ENCODE peak calls at places on chromosomes 1 and 21, in eight cellular contexts. One of them, this sample, is unnamed.

GRCh38 chr1:166839600-166840308 is 479 bp downstream of the POGK start:
- DNase-seq in fibroblast of pulmonary artery: peak; percentile 16
- DNase-seq in endodermal cell: peak; percentile 85
- DNase-seq in lung microvascular endothelial cell: peak; percentile 31
- DNase-seq in EH: peak; percentile 49
- DNase-seq in tibial nerve: no peak
- DNase-seq in NCI-H226: peak; percentile 43
- DNase-seq in activated T-cell treated with anti-CD3 and anti-CD28 coated beads, Interleukin-2, amount 50 U/mL, for 72 hours: peak; percentile 61
- DNase-seq in this sample: peak; percentile 33

GRCh38 chr1:84862810-84863251 is 30.2 kb downstream of the LPAR3 start:
- DNase-seq in fibroblast of pulmonary artery: no peak
- DNase-seq in endodermal cell: no peak
- DNase-seq in lung microvascular endothelial cell: no peak
- DNase-seq in EH: no peak
- DNase-seq in tibial nerve: no peak
- DNase-seq in NCI-H226: no peak
- DNase-seq in activated T-cell treated with anti-CD3 and anti-CD28 coated beads, Interleukin-2, amount 50 U/mL, for 72 hours: peak; percentile 29
- DNase-seq in this sample: no peak

GRCh38 chr1:228004887-228005462 is 1.8 kb upstream of the WNT3A start:
- DNase-seq in fibroblast of pulmonary artery: no peak
- DNase-seq in endodermal cell: peak; percentile 77
- DNase-seq in lung microvascular endothelial cell: no peak
- DNase-seq in EH: no peak
- DNase-seq in tibial nerve: no peak
- DNase-seq in NCI-H226: no peak
- DNase-seq in activated T-cell treated with anti-CD3 and anti-CD28 coated beads, Interleukin-2, amount 50 U/mL, for 72 hours: no peak
- DNase-seq in this sample: no peak

GRCh38 chr1:3391711-3392110 is 62.8 kb upstream of the ARHGEF16 start:
- DNase-seq in fibroblast of pulmonary artery: no peak
- DNase-seq in endodermal cell: peak; percentile 70
- DNase-seq in lung microvascular endothelial cell: no peak
- DNase-seq in EH: no peak
- DNase-seq in tibial nerve: no peak
- DNase-seq in NCI-H226: no peak
- DNase-seq in activated T-cell treated with anti-CD3 and anti-CD28 coated beads, Interleukin-2, amount 50 U/mL, for 72 hours: no peak
- DNase-seq in this sample: no peak

GRCh38 chr1:89887270-89887669 is 66.4 kb downstream of the LRRC8D start:
- DNase-seq in fibroblast of pulmonary artery: peak; percentile 64
- DNase-seq in endodermal cell: no peak
- DNase-seq in lung microvascular endothelial cell: peak; percentile 66
- DNase-seq in EH: peak; percentile 54
- DNase-seq in tibial nerve: no peak
- DNase-seq in NCI-H226: peak; percentile 15
- DNase-seq in activated T-cell treated with anti-CD3 and anti-CD28 coated beads, Interleukin-2, amount 50 U/mL, for 72 hours: no peak
- DNase-seq in this sample: no peak

GRCh38 chr21:40102682-40103081 is 235.4 kb downstream of the PCP4 start:
- DNase-seq in fibroblast of pulmonary artery: no peak
- DNase-seq in endodermal cell: no peak
- DNase-seq in lung microvascular endothelial cell: no peak
- DNase-seq in EH: no peak
- DNase-seq in tibial nerve: no peak
- DNase-seq in NCI-H226: no peak
- DNase-seq in activated T-cell treated with anti-CD3 and anti-CD28 coated beads, Interleukin-2, amount 50 U/mL, for 72 hours: no peak
- DNase-seq in this sample: no peak

GRCh38 chr1:42742617-42743301 is 2.7 kb upstream of the CLDN19 start:
- DNase-seq in fibroblast of pulmonary artery: no peak
- DNase-seq in endodermal cell: no peak
- DNase-seq in lung microvascular endothelial cell: no peak
- DNase-seq in EH: no peak
- DNase-seq in tibial nerve: no peak
- DNase-seq in NCI-H226: no peak
- DNase-seq in activated T-cell treated with anti-CD3 and anti-CD28 coated beads, Interleukin-2, amount 50 U/mL, for 72 hours: no peak
- DNase-seq in this sample: no peak

GRCh38 chr1:94050263-94050662 is 70.7 kb downstream of the ABCA4 start:
- DNase-seq in fibroblast of pulmonary artery: no peak
- DNase-seq in endodermal cell: no peak
- DNase-seq in lung microvascular endothelial cell: no peak
- DNase-seq in EH: peak; percentile 42
- DNase-seq in tibial nerve: no peak
- DNase-seq in NCI-H226: peak; percentile 33
- DNase-seq in activated T-cell treated with anti-CD3 and anti-CD28 coated beads, Interleukin-2, amount 50 U/mL, for 72 hours: no peak
- DNase-seq in this sample: no peak

GRCh38 chr1:156440689-156441437 is 59.7 kb downstream of the MEF2D start:
- DNase-seq in fibroblast of pulmonary artery: no peak
- DNase-seq in endodermal cell: peak; percentile 51
- DNase-seq in lung microvascular endothelial cell: no peak
- DNase-seq in EH: no peak
- DNase-seq in tibial nerve: no peak
- DNase-seq in NCI-H226: no peak
- DNase-seq in activated T-cell treated with anti-CD3 and anti-CD28 coated beads, Interleukin-2, amount 50 U/mL, for 72 hours: no peak
- DNase-seq in this sample: no peak

GRCh38 chr1:210397681-210398080 is 69.0 kb downstream of the HHAT start:
- DNase-seq in fibroblast of pulmonary artery: no peak
- DNase-seq in endodermal cell: no peak
- DNase-seq in lung microvascular endothelial cell: no peak
- DNase-seq in EH: no peak
- DNase-seq in tibial nerve: no peak
- DNase-seq in NCI-H226: no peak
- DNase-seq in activated T-cell treated with anti-CD3 and anti-CD28 coated beads, Interleukin-2, amount 50 U/mL, for 72 hours: no peak
- DNase-seq in this sample: no peak

GRCh38 chr1:54273092-54273836 is 73.3 kb downstream of the MRPL37 start:
- DNase-seq in fibroblast of pulmonary artery: peak; percentile 72
- DNase-seq in endodermal cell: peak; percentile 78
- DNase-seq in lung microvascular endothelial cell: peak; percentile 91
- DNase-seq in EH: peak; percentile 92
- DNase-seq in tibial nerve: peak; percentile 61
- DNase-seq in NCI-H226: peak; percentile 82
- DNase-seq in activated T-cell treated with anti-CD3 and anti-CD28 coated beads, Interleukin-2, amount 50 U/mL, for 72 hours: no peak
- DNase-seq in this sample: peak; percentile 75

GRCh38 chr1:85707990-85708825 is at the start of gene ZNHIT6:
- DNase-seq in fibroblast of pulmonary artery: peak; percentile 98
- DNase-seq in endodermal cell: peak; percentile 97
- DNase-seq in lung microvascular endothelial cell: peak; percentile 96
- DNase-seq in EH: peak; percentile 96
- DNase-seq in tibial nerve: peak; percentile 65
- DNase-seq in NCI-H226: peak; percentile 99
- DNase-seq in activated T-cell treated with anti-CD3 and anti-CD28 coated beads, Interleukin-2, amount 50 U/mL, for 72 hours: peak; percentile 83
- DNase-seq in this sample: peak; percentile 91

GRCh38 chr1:160862151-160863061 is at the start of gene CD244:
- DNase-seq in fibroblast of pulmonary artery: peak; percentile 38
- DNase-seq in endodermal cell: peak; percentile 86
- DNase-seq in lung microvascular endothelial cell: no peak
- DNase-seq in EH: no peak
- DNase-seq in tibial nerve: no peak
- DNase-seq in NCI-H226: peak; percentile 61
- DNase-seq in activated T-cell treated with anti-CD3 and anti-CD28 coated beads, Interleukin-2, amount 50 U/mL, for 72 hours: peak; percentile 66
- DNase-seq in this sample: no peak

GRCh38 chr21:44846485-44847260 is 26.8 kb downstream of the PTTG1IP start:
- DNase-seq in fibroblast of pulmonary artery: peak; percentile 35
- DNase-seq in endodermal cell: no peak
- DNase-seq in lung microvascular endothelial cell: peak; percentile 62
- DNase-seq in EH: peak; percentile 62
- DNase-seq in tibial nerve: peak; percentile 68
- DNase-seq in NCI-H226: no peak
- DNase-seq in activated T-cell treated with anti-CD3 and anti-CD28 coated beads, Interleukin-2, amount 50 U/mL, for 72 hours: peak; percentile 19
- DNase-seq in this sample: no peak

GRCh38 chr1:218250492-218250891 is 34.6 kb upstream of the RRP15 start:
- DNase-seq in fibroblast of pulmonary artery: peak; percentile 14
- DNase-seq in endodermal cell: no peak
- DNase-seq in lung microvascular endothelial cell: peak; percentile 13
- DNase-seq in EH: peak; percentile 4
- DNase-seq in tibial nerve: no peak
- DNase-seq in NCI-H226: no peak
- DNase-seq in activated T-cell treated with anti-CD3 and anti-CD28 coated beads, Interleukin-2, amount 50 U/mL, for 72 hours: no peak
- DNase-seq in this sample: no peak

GRCh38 chr1:33237579-33237978 is 18.7 kb upstream of the ZNF362 start:
- DNase-seq in fibroblast of pulmonary artery: no peak
- DNase-seq in endodermal cell: no peak
- DNase-seq in lung microvascular endothelial cell: no peak
- DNase-seq in EH: no peak
- DNase-seq in tibial nerve: no peak
- DNase-seq in NCI-H226: no peak
- DNase-seq in activated T-cell treated with anti-CD3 and anti-CD28 coated beads, Interleukin-2, amount 50 U/mL, for 72 hours: no peak
- DNase-seq in this sample: no peak

GRCh38 chr21:46500224-46500861 is 41.7 kb downstream of the DIP2A start:
- DNase-seq in fibroblast of pulmonary artery: peak; percentile 28
- DNase-seq in endodermal cell: no peak
- DNase-seq in lung microvascular endothelial cell: peak; percentile 52
- DNase-seq in EH: peak; percentile 30
- DNase-seq in tibial nerve: no peak
- DNase-seq in NCI-H226: no peak
- DNase-seq in activated T-cell treated with anti-CD3 and anti-CD28 coated beads, Interleukin-2, amount 50 U/mL, for 72 hours: no peak
- DNase-seq in this sample: no peak

GRCh38 chr1:1273535-1274298 is at the start of gene UBE2J2:
- DNase-seq in fibroblast of pulmonary artery: peak; percentile 94
- DNase-seq in endodermal cell: peak; percentile 97
- DNase-seq in lung microvascular endothelial cell: peak; percentile 97
- DNase-seq in EH: peak; percentile 90
- DNase-seq in tibial nerve: peak; percentile 85
- DNase-seq in NCI-H226: peak; percentile 76
- DNase-seq in activated T-cell treated with anti-CD3 and anti-CD28 coated beads, Interleukin-2, amount 50 U/mL, for 72 hours: peak; percentile 93
- DNase-seq in this sample: peak; percentile 92

GRCh38 chr1:234604726-234605492 is 5.1 kb downstream of the IRF2BP2 start:
- DNase-seq in fibroblast of pulmonary artery: peak; percentile 56
- DNase-seq in endodermal cell: no peak
- DNase-seq in lung microvascular endothelial cell: peak; percentile 58
- DNase-seq in EH: peak; percentile 65
- DNase-seq in tibial nerve: no peak
- DNase-seq in NCI-H226: no peak
- DNase-seq in activated T-cell treated with anti-CD3 and anti-CD28 coated beads, Interleukin-2, amount 50 U/mL, for 72 hours: no peak
- DNase-seq in this sample: no peak

GRCh38 chr1:75600781-75601180 is 10.1 kb downstream of the SLC44A5 start:
- DNase-seq in fibroblast of pulmonary artery: peak; percentile 10
- DNase-seq in endodermal cell: no peak
- DNase-seq in lung microvascular endothelial cell: no peak
- DNase-seq in EH: no peak
- DNase-seq in tibial nerve: no peak
- DNase-seq in NCI-H226: peak; percentile 3
- DNase-seq in activated T-cell treated with anti-CD3 and anti-CD28 coated beads, Interleukin-2, amount 50 U/mL, for 72 hours: no peak
- DNase-seq in this sample: no peak

GRCh38 chr1:24570265-24571125 is 14.6 kb downstream of the NCMAP start:
- DNase-seq in fibroblast of pulmonary artery: no peak
- DNase-seq in endodermal cell: no peak
- DNase-seq in lung microvascular endothelial cell: no peak
- DNase-seq in EH: no peak
- DNase-seq in tibial nerve: no peak
- DNase-seq in NCI-H226: no peak
- DNase-seq in activated T-cell treated with anti-CD3 and anti-CD28 coated beads, Interleukin-2, amount 50 U/mL, for 72 hours: no peak
- DNase-seq in this sample: no peak

GRCh38 chr1:35029756-35030155 is 2.0 kb downstream of the ZMYM6 start:
- DNase-seq in fibroblast of pulmonary artery: peak; percentile 25
- DNase-seq in endodermal cell: no peak
- DNase-seq in lung microvascular endothelial cell: no peak
- DNase-seq in EH: no peak
- DNase-seq in tibial nerve: no peak
- DNase-seq in NCI-H226: no peak
- DNase-seq in activated T-cell treated with anti-CD3 and anti-CD28 coated beads, Interleukin-2, amount 50 U/mL, for 72 hours: no peak
- DNase-seq in this sample: no peak

GRCh38 chr1:204528677-204529076 is 12.5 kb downstream of the MDM4 start:
- DNase-seq in fibroblast of pulmonary artery: no peak
- DNase-seq in endodermal cell: no peak
- DNase-seq in lung microvascular endothelial cell: no peak
- DNase-seq in EH: no peak
- DNase-seq in tibial nerve: no peak
- DNase-seq in NCI-H226: no peak
- DNase-seq in activated T-cell treated with anti-CD3 and anti-CD28 coated beads, Interleukin-2, amount 50 U/mL, for 72 hours: no peak
- DNase-seq in this sample: no peak

GRCh38 chr1:176595217-176595616 is 132.2 kb downstream of the PAPPA2 start:
- DNase-seq in fibroblast of pulmonary artery: no peak
- DNase-seq in endodermal cell: no peak
- DNase-seq in lung microvascular endothelial cell: no peak
- DNase-seq in EH: no peak
- DNase-seq in tibial nerve: no peak
- DNase-seq in NCI-H226: no peak
- DNase-seq in activated T-cell treated with anti-CD3 and anti-CD28 coated beads, Interleukin-2, amount 50 U/mL, for 72 hours: no peak
- DNase-seq in this sample: no peak

GRCh38 chr1:191895462-191896058 is 262.7 kb upstream of the RGS18 start:
- DNase-seq in fibroblast of pulmonary artery: no peak
- DNase-seq in endodermal cell: no peak
- DNase-seq in lung microvascular endothelial cell: no peak
- DNase-seq in EH: no peak
- DNase-seq in tibial nerve: no peak
- DNase-seq in NCI-H226: no peak
- DNase-seq in activated T-cell treated with anti-CD3 and anti-CD28 coated beads, Interleukin-2, amount 50 U/mL, for 72 hours: no peak
- DNase-seq in this sample: no peak

GRCh38 chr1:209564904-209565303 is 18.6 kb upstream of the CAMK1G start:
- DNase-seq in fibroblast of pulmonary artery: no peak
- DNase-seq in endodermal cell: no peak
- DNase-seq in lung microvascular endothelial cell: no peak
- DNase-seq in EH: no peak
- DNase-seq in tibial nerve: no peak
- DNase-seq in NCI-H226: no peak
- DNase-seq in activated T-cell treated with anti-CD3 and anti-CD28 coated beads, Interleukin-2, amount 50 U/mL, for 72 hours: no peak
- DNase-seq in this sample: no peak

GRCh38 chr1:197781998-197782718 is 6.9 kb upstream of the DENND1B start:
- DNase-seq in fibroblast of pulmonary artery: no peak
- DNase-seq in endodermal cell: no peak
- DNase-seq in lung microvascular endothelial cell: no peak
- DNase-seq in EH: peak; percentile 76
- DNase-seq in tibial nerve: no peak
- DNase-seq in NCI-H226: no peak
- DNase-seq in activated T-cell treated with anti-CD3 and anti-CD28 coated beads, Interleukin-2, amount 50 U/mL, for 72 hours: no peak
- DNase-seq in this sample: no peak

GRCh38 chr1:244757091-244757939 is 78.1 kb upstream of the COX20 start:
- DNase-seq in fibroblast of pulmonary artery: peak; percentile 36
- DNase-seq in endodermal cell: no peak
- DNase-seq in lung microvascular endothelial cell: no peak
- DNase-seq in EH: peak; percentile 85
- DNase-seq in tibial nerve: no peak
- DNase-seq in NCI-H226: no peak
- DNase-seq in activated T-cell treated with anti-CD3 and anti-CD28 coated beads, Interleukin-2, amount 50 U/mL, for 72 hours: no peak
- DNase-seq in this sample: no peak

GRCh38 chr1:112744019-112744578 is 29.0 kb upstream of the PPM1J start:
- DNase-seq in fibroblast of pulmonary artery: peak; percentile 58
- DNase-seq in endodermal cell: peak; percentile 86
- DNase-seq in lung microvascular endothelial cell: peak; percentile 22
- DNase-seq in EH: peak; percentile 55
- DNase-seq in tibial nerve: no peak
- DNase-seq in NCI-H226: no peak
- DNase-seq in activated T-cell treated with anti-CD3 and anti-CD28 coated beads, Interleukin-2, amount 50 U/mL, for 72 hours: peak; percentile 6
- DNase-seq in this sample: no peak

GRCh38 chr1:227774051-227774720 is 39.0 kb downstream of the SNAP47 start:
- DNase-seq in fibroblast of pulmonary artery: no peak
- DNase-seq in endodermal cell: no peak
- DNase-seq in lung microvascular endothelial cell: no peak
- DNase-seq in EH: no peak
- DNase-seq in tibial nerve: no peak
- DNase-seq in NCI-H226: no peak
- DNase-seq in activated T-cell treated with anti-CD3 and anti-CD28 coated beads, Interleukin-2, amount 50 U/mL, for 72 hours: peak; percentile 40
- DNase-seq in this sample: no peak

GRCh38 chr1:5404412-5405203 is 587.6 kb downstream of the NPHP4 start:
- DNase-seq in fibroblast of pulmonary artery: no peak
- DNase-seq in endodermal cell: peak; percentile 64
- DNase-seq in lung microvascular endothelial cell: no peak
- DNase-seq in EH: no peak
- DNase-seq in tibial nerve: no peak
- DNase-seq in NCI-H226: no peak
- DNase-seq in activated T-cell treated with anti-CD3 and anti-CD28 coated beads, Interleukin-2, amount 50 U/mL, for 72 hours: no peak
- DNase-seq in this sample: no peak

GRCh38 chr21:28587748-28588147 is 404.9 kb downstream of the LTN1 start:
- DNase-seq in fibroblast of pulmonary artery: peak; percentile 7
- DNase-seq in endodermal cell: no peak
- DNase-seq in lung microvascular endothelial cell: no peak
- DNase-seq in EH: peak; percentile 62
- DNase-seq in tibial nerve: no peak
- DNase-seq in NCI-H226: no peak
- DNase-seq in activated T-cell treated with anti-CD3 and anti-CD28 coated beads, Interleukin-2, amount 50 U/mL, for 72 hours: no peak
- DNase-seq in this sample: no peak

GRCh38 chr1:12626888-12627287 is 8.9 kb upstream of the DHRS3 start:
- DNase-seq in fibroblast of pulmonary artery: no peak
- DNase-seq in endodermal cell: no peak
- DNase-seq in lung microvascular endothelial cell: peak; percentile 84
- DNase-seq in EH: no peak
- DNase-seq in tibial nerve: no peak
- DNase-seq in NCI-H226: no peak
- DNase-seq in activated T-cell treated with anti-CD3 and anti-CD28 coated beads, Interleukin-2, amount 50 U/mL, for 72 hours: no peak
- DNase-seq in this sample: no peak

This sample was measured in putamen.